ENCODE peak calls at places on chromosome 21, in four cellular contexts. B is GM20000; D is uterus; C is CD4-positive, alpha-beta T cell. J is an unnamed sample.

GRCh38 chr21:33817663-33818433 is 97.8 kb downstream of the ATP5PO start:
- DNase-seq in C (no peak), B (no peak), D (no peak), J (no peak)

GRCh38 chr21:30269803-30270530 is 12.8 kb downstream of the KRTAP24-1 start:
- DNase-seq in B (no peak), C (no peak), D (no peak), J (no peak)

GRCh38 chr21:32585042-32585710 is at the start of gene TCP10L:
- DNase-seq in D (no peak), C (no peak), B (no peak), J (no peak)

GRCh38 chr21:36910581-36911307 is 55.7 kb downstream of the HLCS start:
- DNase-seq in D (no peak), C (no peak), B (no peak), J (no peak)

GRCh38 chr21:38228115-38228514 is 28.7 kb upstream of the KCNJ15 start:
- DNase-seq in B (no peak), C (no peak), D (no peak), J (no peak)

GRCh38 chr21:46660505-46660904 is 25.0 kb downstream of the PRMT2 start:
- DNase-seq in C (no peak), B (no peak), D (no peak), J (no peak)

GRCh38 chr21:33411949-33412430 is 8.8 kb downstream of the IFNGR2 start:
- DNase-seq in D (no peak), B (no peak), C (no peak), J (no peak)

GRCh38 chr21:29656504-29657227 is 283.1 kb downstream of the GRIK1 start:
- DNase-seq in C (no peak), B (no peak), D (no peak), J (no peak)

J was measured in GM12864.